ENCODE peak calls at places on chromosome 1, in four cellular contexts. R, M, D and Q are unnamed samples.

GRCh38 chr1:208078752-208079151 is 165.4 kb downstream of the PLXNA2 start:
- DNase-seq in R (no peak), M (no peak), D (no peak), Q (no peak)

GRCh38 chr1:6601865-6602668 is 602 bp downstream of the KLHL21 start:
- DNase-seq in R (peak), M (peak), D (no peak), Q (no peak)

GRCh38 chr1:18282851-18283600 is 175.4 kb downstream of the IGSF21 start:
- DNase-seq in R (no peak), M (no peak), D (no peak), Q (no peak)

GRCh38 chr1:3587133-3587733 is 24.1 kb downstream of the MEGF6 start:
- DNase-seq in R (no peak), M (no peak), D (no peak), Q (no peak)

GRCh38 chr1:66330711-66331110 is 203.2 kb upstream of the SGIP1 start:
- DNase-seq in R (no peak), M (no peak), D (no peak), Q (no peak)

GRCh38 chr1:231252336-231252735 is 11.3 kb downstream of the GNPAT start:
- DNase-seq in R (no peak), M (no peak), D (no peak), Q (no peak)

GRCh38 chr1:165288301-165289120 is 68.0 kb downstream of the LMX1A start:
- DNase-seq in R (no peak), M (peak), D (no peak), Q (no peak)

GRCh38 chr1:42424201-42424600 is 31.6 kb downstream of the ZMYND12 start:
- DNase-seq in R (no peak), M (no peak), D (no peak), Q (no peak)

GRCh38 chr1:167578935-167579521 is 25.5 kb upstream of the CREG1 start:
- DNase-seq in R (no peak), M (no peak), D (no peak), Q (no peak)

GRCh38 chr1:145978860-145979745 is 14.6 kb downstream of the POLR3GL start:
- DNase-seq in R (peak), M (no peak), D (peak), Q (no peak)

GRCh38 chr1:1004780-1005697 is 5.1 kb upstream of the HES4 start:
- DNase-seq in R (no peak), M (peak), D (peak), Q (no peak)

GRCh38 chr1:44677201-44677520 is 2.6 kb downstream of the ARMH1 start:
- DNase-seq in R (no peak), M (no peak), D (peak), Q (no peak)

GRCh38 chr1:245448858-245449534 is 294.2 kb downstream of the KIF26B start:
- DNase-seq in R (no peak), M (no peak), D (no peak), Q (no peak)

GRCh38 chr1:113981962-113982931 is 3.0 kb downstream of the OLFML3 start:
- DNase-seq in R (no peak), M (peak), D (no peak), Q (peak)

GRCh38 chr1:203324103-203325003 is 19.0 kb downstream of the BTG2 start:
- DNase-seq in R (peak), M (no peak), D (no peak), Q (no peak)

GRCh38 chr1:26259005-26259404 is 20.9 kb upstream of the SH3BGRL3 start:
- DNase-seq in R (no peak), M (no peak), D (no peak), Q (no peak)

GRCh38 chr1:46653405-46653853 is 14.7 kb downstream of the ATPAF1 start:
- DNase-seq in R (no peak), M (no peak), D (no peak), Q (no peak)

GRCh38 chr1:37410815-37411214 is 63.6 kb upstream of the ZC3H12A start:
- DNase-seq in R (peak), M (no peak), D (peak), Q (no peak)

GRCh38 chr1:62295921-62296451 is 23.2 kb downstream of the KANK4 start:
- DNase-seq in R (no peak), M (no peak), D (no peak), Q (no peak)

GRCh38 chr1:29832936-29833335 is 596.6 kb downstream of the PTPRU start:
- DNase-seq in R (peak), M (no peak), D (no peak), Q (peak)

GRCh38 chr1:65467536-65467935 is 47.1 kb downstream of the LEPR start:
- DNase-seq in R (no peak), M (no peak), D (no peak), Q (no peak)

GRCh38 chr1:64948216-64948615 is 18.1 kb downstream of the JAK1 start:
- DNase-seq in R (no peak), M (no peak), D (no peak), Q (no peak)

GRCh38 chr1:241079018-241079417 is 278.0 kb downstream of the RGS7 start:
- DNase-seq in R (no peak), M (no peak), D (no peak), Q (no peak)

GRCh38 chr1:24925963-24926362 is 4.1 kb downstream of the RUNX3 start:
- DNase-seq in R (no peak), M (no peak), D (no peak), Q (no peak)

GRCh38 chr1:54766726-54767125 is 2.4 kb upstream of the PARS2 start:
- DNase-seq in R (no peak), M (no peak), D (no peak), Q (no peak)

GRCh38 chr1:238606896-238607295 is 716.2 kb upstream of the ZP4 start:
- DNase-seq in R (no peak), M (no peak), D (no peak), Q (no peak)

GRCh38 chr1:199020904-199021303 is 382.1 kb downstream of the PTPRC start:
- DNase-seq in R (peak), M (no peak), D (peak), Q (no peak)

GRCh38 chr1:55255901-55256300 is 40.7 kb upstream of the USP24 start:
- DNase-seq in R (no peak), M (no peak), D (no peak), Q (no peak)

GRCh38 chr1:24381256-24381655 is 32.3 kb downstream of the STPG1 start:
- DNase-seq in R (no peak), M (no peak), D (no peak), Q (peak)

GRCh38 chr1:199937161-199937560 is 90.3 kb upstream of the NR5A2 start:
- DNase-seq in R (no peak), M (no peak), D (no peak), Q (no peak)

GRCh38 chr1:24898152-24898908 is 31.7 kb downstream of the RUNX3 start:
- DNase-seq in R (peak), M (peak), D (peak), Q (no peak)

GRCh38 chr1:152110365-152110859 is 4.8 kb downstream of the TCHH start:
- DNase-seq in R (peak), M (peak), D (peak), Q (no peak)

GRCh38 chr1:72186733-72187307 is 95.5 kb downstream of the NEGR1 start:
- DNase-seq in R (no peak), M (no peak), D (peak), Q (no peak)

GRCh38 chr1:38138498-38139233 is 92.1 kb upstream of the POU3F1 start:
- DNase-seq in R (no peak), M (peak), D (peak), Q (no peak)

GRCh38 chr1:19799877-19800804 is at the start of gene TMCO4:
- DNase-seq in R (peak), M (peak), D (peak), Q (no peak)

GRCh38 chr1:30663596-30664091 is 59.7 kb downstream of the MATN1 start:
- DNase-seq in R (peak), M (no peak), D (no peak), Q (no peak)

GRCh38 chr1:187854457-187854856 is 1025.7 kb downstream of the PLA2G4A start:
- DNase-seq in R (no peak), M (no peak), D (no peak), Q (no peak)

GRCh38 chr1:13801711-13802486 is 101.9 kb downstream of the PRDM2 start:
- DNase-seq in R (no peak), M (no peak), D (no peak), Q (no peak)

GRCh38 chr1:16905112-16905855 is 9.5 kb downstream of the RNU1-2 start:
- DNase-seq in R (no peak), M (no peak), D (no peak), Q (no peak)

GRCh38 chr1:16903054-16903453 is 7.3 kb downstream of the RNU1-2 start:
- DNase-seq in R (no peak), M (no peak), D (no peak), Q (no peak)

GRCh38 chr1:16905856-16906702 is 10.3 kb downstream of the RNU1-2 start:
- DNase-seq in R (no peak), M (no peak), D (no peak), Q (peak)

GRCh38 chr1:16903458-16903796 is 7.6 kb downstream of the RNU1-2 start:
- DNase-seq in R (no peak), M (no peak), D (no peak), Q (no peak)

DNA sequence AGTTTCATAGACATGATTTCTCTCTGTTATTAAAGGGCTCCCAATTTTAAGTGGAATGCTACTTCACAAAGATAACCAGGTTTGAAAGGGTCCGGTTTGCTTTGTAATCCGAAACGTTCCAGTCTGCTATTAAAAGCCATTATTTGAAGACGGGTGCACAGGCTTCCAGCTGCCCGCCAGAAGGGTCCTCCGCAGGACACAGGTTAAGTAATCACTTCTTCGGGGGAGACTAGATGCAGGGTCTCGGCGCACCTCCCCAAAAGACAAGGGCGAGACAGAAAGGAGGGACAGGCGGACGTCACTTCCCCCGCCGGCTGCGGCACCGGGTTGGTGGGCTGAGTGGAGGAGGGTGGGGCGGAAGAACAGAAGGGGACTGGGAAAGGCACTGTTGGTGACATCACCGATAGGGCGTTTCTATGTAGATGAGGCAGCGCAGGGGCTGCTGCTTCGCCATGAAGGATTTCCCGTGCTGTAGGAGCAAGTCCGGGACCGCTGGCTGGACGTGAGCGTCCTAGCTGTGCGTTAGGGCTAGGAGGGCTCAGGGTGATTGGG is 8.9 kb downstream of the RNU1-2 start:
- DNase-seq in R (peak), M (peak), D (peak), Q (peak)
- TF ChIP-seq POLR2AphosphoS5 in R (peak), M (no peak), D (no peak), Q (peak)

GRCh38 chr1:15383810-15384209 is 25.9 kb upstream of the EFHD2 start:
- DNase-seq in R (no peak), M (no peak), D (no peak), Q (no peak)

GRCh38 chr1:15386128-15386824 is 23.4 kb upstream of the EFHD2 start:
- DNase-seq in R (no peak), M (no peak), D (no peak), Q (no peak)

GRCh38 chr1:15385420-15385819 is 24.3 kb upstream of the EFHD2 start:
- DNase-seq in R (no peak), M (no peak), D (no peak), Q (no peak)

GRCh38 chr1:15382601-15383518 is 26.8 kb upstream of the EFHD2 start:
- DNase-seq in R (no peak), M (no peak), D (no peak), Q (no peak)

GRCh38 chr1:15384301-15384901 is 25.3 kb upstream of the EFHD2 start:
- DNase-seq in R (no peak), M (no peak), D (no peak), Q (no peak)
- H3K4me3 ChIP-seq in R (no peak), M (no peak), D (no peak), Q (no peak)

GRCh38 chr1:161311595-161312181 is 1.9 kb upstream of the MPZ start:
- DNase-seq in R (no peak), M (no peak), D (no peak), Q (no peak)
- TF ChIP-seq POLR2AphosphoS5 in R (no peak), M (no peak), D (no peak), Q (no peak)

GRCh38 chr1:35555601-35556477 is 1.4 kb downstream of the KIAA0319L start:
- DNase-seq in R (no peak), M (no peak), D (no peak), Q (no peak)
- H3K4me3 ChIP-seq in R (peak), M (no peak), D (no peak), Q (peak)

GRCh38 chr1:239912471-239912870 is 179.2 kb upstream of the FMN2 start:
- DNase-seq in R (no peak), M (no peak), D (no peak), Q (no peak)
- TF ChIP-seq POLR2AphosphoS5 in R (no peak), M (no peak), D (no peak), Q (no peak)

DNA sequence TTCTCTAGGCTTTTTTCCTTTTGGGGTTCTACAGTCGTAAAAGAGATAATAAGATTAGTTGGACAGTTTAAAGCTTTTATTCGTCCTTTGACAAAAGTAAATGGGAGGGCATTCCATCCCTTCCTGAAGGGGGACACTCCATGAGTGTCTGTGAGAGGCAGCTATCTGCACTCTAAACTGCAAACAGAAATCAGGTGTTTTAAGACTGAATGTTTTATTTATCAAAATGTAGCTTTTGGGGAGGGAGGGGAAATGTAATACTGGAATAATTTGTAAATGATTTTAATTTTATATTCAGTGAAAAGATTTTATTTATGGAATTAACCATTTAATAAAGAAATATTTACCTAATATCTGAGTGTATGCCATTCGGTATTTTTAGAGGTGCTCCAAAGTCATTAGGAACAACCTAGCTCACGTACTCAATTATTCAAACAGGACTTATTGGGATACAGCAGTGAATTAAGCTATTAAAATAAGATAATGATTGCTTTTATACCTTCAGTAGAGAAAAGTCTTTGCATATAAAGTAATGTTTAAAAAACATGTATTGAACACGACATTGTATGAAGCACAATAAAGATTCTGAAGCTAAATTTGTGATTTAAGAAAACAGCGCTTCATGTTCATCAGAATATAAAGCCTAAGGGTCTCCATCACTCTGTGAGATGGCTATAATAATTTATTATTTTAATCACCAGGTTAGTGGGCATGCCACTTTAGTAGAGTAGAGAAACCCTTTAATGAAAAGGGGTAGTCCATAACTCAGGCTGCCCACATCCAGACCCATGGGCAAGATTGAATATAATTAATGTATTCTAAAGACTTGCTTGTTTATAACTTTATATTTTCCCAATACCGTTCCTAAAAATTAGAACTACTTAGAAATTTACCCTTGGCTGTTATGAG is 3.0 kb downstream of the CCN1 start:
- DNase-seq in R (no peak), M (no peak), D (peak), Q (no peak)
- H3K4me3 ChIP-seq in R (peak), M (peak), D (peak), Q (peak)

DNA sequence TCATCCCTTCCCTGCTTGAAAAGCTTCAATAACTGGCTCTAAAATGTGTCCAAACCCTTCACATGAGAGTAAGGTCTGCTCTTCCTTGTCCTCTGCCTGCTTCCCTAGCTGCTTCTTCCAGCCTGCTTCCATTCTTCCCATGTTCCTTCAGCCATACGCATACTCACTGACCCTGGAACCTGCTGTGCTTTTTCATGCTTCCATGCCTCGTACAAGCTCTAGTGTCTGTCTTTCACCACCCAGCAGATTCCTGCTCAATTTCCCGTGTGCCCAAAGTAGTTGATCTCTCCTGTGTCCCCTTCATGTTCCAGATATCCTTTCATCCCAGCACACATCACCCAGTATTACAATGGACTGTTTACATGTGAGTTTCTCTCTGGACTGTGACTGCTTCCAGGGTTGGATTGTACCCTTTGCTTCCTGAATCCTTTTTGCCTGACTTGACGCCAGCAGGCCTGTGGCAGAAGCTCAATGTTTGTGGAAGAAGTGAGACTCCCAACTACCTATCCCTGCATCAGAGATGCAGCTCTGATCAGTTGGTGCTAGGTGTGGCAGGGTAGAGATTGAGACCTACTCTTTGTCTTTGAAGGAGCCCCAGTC is 35.9 kb upstream of the RNF19B start:
- DNase-seq in R (no peak), M (no peak), D (peak), Q (no peak)
- TF ChIP-seq POLR2AphosphoS5 in R (no peak), M (no peak), D (no peak), Q (no peak)